ENCODE peak calls at places on chromosomes 4 and X, in four cellular contexts. S is ovary, P is GM10248, W is BE2C. L is an unnamed sample.

GRCh38 chr4:99447079-99447478 is 11.9 kb upstream of the ADH7 start:
- DNase-seq in S (no peak), W (no peak), P (no peak), L (peak; percentile 46)

GRCh38 chrX:153772608-153773217 is 8.1 kb upstream of the SRPK3 start:
- DNase-seq in S (no peak), W (no peak), P (no peak), L (no peak)

GRCh38 chrX:101759000-101759399 is 99.3 kb upstream of the ARMCX2 start:
- DNase-seq in W (peak; percentile 15), S (peak; percentile 13), P (no peak), L (peak; percentile 47)

GRCh38 chr4:67393699-67394281 is 151.5 kb downstream of the CENPC start:
- DNase-seq in W (peak; percentile 28), P (peak; percentile 15), S (no peak), L (peak; percentile 29)

GRCh38 chr4:121336706-121337105 is 44.1 kb downstream of the QRFPR start:
- DNase-seq in P (no peak), W (no peak), S (no peak), L (peak; percentile 7)

GRCh38 chr4:145808021-145808650 is 128.2 kb downstream of the C4orf51 start:
- DNase-seq in W (peak; percentile 69), S (no peak), P (peak; percentile 57), L (peak; percentile 73)

GRCh38 chr4:84905646-84906045 is 60.8 kb downstream of the WDFY3 start:
- DNase-seq in W (no peak), S (no peak), P (no peak), L (no peak)

GRCh38 chrX:41275661-41276609 is 58.0 kb upstream of the DDX3X start:
- DNase-seq in W (peak; percentile 75), S (peak; percentile 76), P (peak; percentile 75), L (peak; percentile 65)

GRCh38 chrX:68332156-68332823 is 101.0 kb downstream of the OPHN1 start:
- DNase-seq in S (no peak), W (no peak), P (no peak), L (no peak)

GRCh38 chr4:166675411-166675810 is 558.9 kb downstream of the SPOCK3 start:
- DNase-seq in W (no peak), S (peak; percentile 12), P (no peak), L (no peak)

GRCh38 chr4:82718067-82718935 is 80.3 kb downstream of the SCD5 start:
- DNase-seq in P (no peak), W (no peak), S (peak; percentile 92), L (no peak)

GRCh38 chrX:132046533-132046932 is 23.4 kb downstream of the STK26 start:
- DNase-seq in S (no peak), W (no peak), P (no peak), L (no peak)

GRCh38 chr4:168708108-168708507 is 211.3 kb downstream of the PALLD start:
- DNase-seq in S (no peak), P (no peak), W (no peak), L (no peak)

GRCh38 chrX:13340182-13340791 is 20.4 kb upstream of the ATXN3L start:
- DNase-seq in S (no peak), W (no peak), P (no peak), L (no peak)

GRCh38 chr4:43567644-43568043 is 675.1 kb downstream of the GRXCR1 start:
- DNase-seq in P (no peak), W (no peak), S (no peak), L (no peak)

GRCh38 chr4:112747035-112747434 is 110.1 kb downstream of the LARP7 start:
- DNase-seq in P (no peak), S (no peak), W (no peak), L (no peak)

GRCh38 chr4:1209821-1210220 is 37.4 kb upstream of the SPON2 start:
- DNase-seq in P (no peak), S (peak; percentile 88), W (peak; percentile 37), L (no peak)

GRCh38 chrX:15129412-15129811 is 140.5 kb downstream of the ASB9 start:
- DNase-seq in P (no peak), S (no peak), W (no peak), L (peak; percentile 12)

GRCh38 chrX:567891-568290 is 62.7 kb upstream of the SHOX start:
- DNase-seq in W (no peak), P (no peak), S (no peak), L (no peak)

GRCh38 chrX:114152130-114152529 is 431.8 kb upstream of the HTR2C start:
- DNase-seq in P (no peak), W (no peak), S (no peak), L (no peak)

GRCh38 chr4:112272292-112272691 is 13.4 kb downstream of the TIFA start:
- DNase-seq in P (no peak), S (no peak), W (no peak), L (no peak)

GRCh38 chrX:135974279-135974856 is 580 bp upstream of the MMGT1 start:
- DNase-seq in P (peak; percentile 84), W (peak; percentile 84), S (peak; percentile 82), L (peak; percentile 64)

GRCh38 chr4:8040607-8041006 is 100.9 kb upstream of the AFAP1 start:
- DNase-seq in P (no peak), W (no peak), S (no peak), L (no peak)

GRCh38 chr4:2935762-2936743 is 27.2 kb downstream of the NOP14 start:
- DNase-seq in P (peak; percentile 43), W (no peak), S (peak; percentile 19), L (peak; percentile 94)

GRCh38 chr4:7444731-7445130 is 10.0 kb upstream of the PSAPL1 start:
- DNase-seq in S (no peak), W (no peak), P (no peak), L (no peak)

GRCh38 chr4:57148831-57149230 is 38.6 kb upstream of the IGFBP7 start:
- DNase-seq in S (no peak), P (no peak), W (no peak), L (no peak)

GRCh38 chr4:111943796-111944203 is 201.5 kb upstream of the FAM241A start:
- DNase-seq in W (peak; percentile 33), S (no peak), P (peak; percentile 57), L (peak; percentile 15)

GRCh38 chr4:146134761-146135160 is 40.8 kb upstream of the LSM6 start:
- DNase-seq in P (no peak), W (no peak), S (no peak), L (no peak)

GRCh38 chr4:166128452-166128851 is 255.4 kb downstream of the TLL1 start:
- DNase-seq in P (no peak), S (no peak), W (no peak), L (no peak)

GRCh38 chrX:67780694-67781109 is 236.9 kb downstream of the AR start:
- DNase-seq in S (peak; percentile 79), P (no peak), W (no peak), L (peak; percentile 9)

GRCh38 chr4:58406762-58407161 is 1296.6 kb upstream of the IGFBP7 start:
- DNase-seq in S (no peak), P (no peak), W (no peak), L (no peak)

GRCh38 chrX:119817130-119817690 is 25.8 kb upstream of the RPL39 start:
- DNase-seq in W (no peak), S (no peak), P (no peak), L (no peak)

GRCh38 chr4:185839204-185839712 is 27.3 kb upstream of the SORBS2 start:
- DNase-seq in W (no peak), S (peak; percentile 44), P (no peak), L (no peak)

GRCh38 chrX:24424948-24425347 is 40.1 kb upstream of the PDK3 start:
- DNase-seq in W (no peak), S (peak; percentile 79), P (no peak), L (no peak)

GRCh38 chr4:42282081-42282901 is 115.0 kb upstream of the SHISA3 start:
- DNase-seq in P (peak; percentile 76), W (peak; percentile 75), S (peak; percentile 46), L (peak; percentile 52)

GRCh38 chrX:107440187-107440586 is 9.3 kb upstream of the FRMPD3 start:
- DNase-seq in P (no peak), S (no peak), W (no peak), L (no peak)

GRCh38 chrX:115940888-115941332 is 229.6 kb upstream of the AGTR2 start:
- DNase-seq in W (peak; percentile 77), P (no peak), S (peak; percentile 85), L (peak; percentile 6)
- TF ChIP-seq CTCF in W (peak; percentile 59), P (peak; percentile 9), S (peak; percentile 52), L (no peak)

GRCh38 chrX:2878563-2878962 is 49.8 kb downstream of the GYG2 start:
- DNase-seq in W (no peak), P (no peak), S (no peak), L (no peak)

GRCh38 chrX:2872937-2873336 is 44.2 kb downstream of the GYG2 start:
- DNase-seq in P (no peak), W (no peak), S (no peak), L (no peak)

GRCh38 chrX:2874222-2875135 is 45.7 kb downstream of the GYG2 start:
- DNase-seq in W (no peak), S (no peak), P (no peak), L (no peak)

GRCh38 chrX:2875136-2875481 is 46.4 kb downstream of the GYG2 start:
- DNase-seq in P (no peak), W (no peak), S (no peak), L (no peak)

GRCh38 chrX:2875798-2876399 is 47.2 kb downstream of the GYG2 start:
- DNase-seq in P (no peak), W (no peak), S (no peak), L (no peak)
- TF ChIP-seq CTCF in P (no peak), W (peak; percentile 19), S (no peak), L (no peak)

GRCh38 chrX:40172169-40172979 is 74.6 kb upstream of the BCOR start:
- DNase-seq in P (peak; percentile 15), S (peak; percentile 78), W (no peak), L (peak; percentile 56)

GRCh38 chrX:40174594-40175415 is 77.0 kb upstream of the BCOR start:
- DNase-seq in W (peak; percentile 79), S (peak; percentile 63), P (no peak), L (peak; percentile 78)

GRCh38 chrX:40175416-40176255 is 77.9 kb upstream of the BCOR start:
- DNase-seq in P (peak; percentile 73), W (peak; percentile 72), S (peak; percentile 77), L (peak; percentile 80)

GRCh38 chrX:40172980-40173661 is 75.4 kb upstream of the BCOR start:
- DNase-seq in P (no peak), S (no peak), W (no peak), L (no peak)

DNA sequence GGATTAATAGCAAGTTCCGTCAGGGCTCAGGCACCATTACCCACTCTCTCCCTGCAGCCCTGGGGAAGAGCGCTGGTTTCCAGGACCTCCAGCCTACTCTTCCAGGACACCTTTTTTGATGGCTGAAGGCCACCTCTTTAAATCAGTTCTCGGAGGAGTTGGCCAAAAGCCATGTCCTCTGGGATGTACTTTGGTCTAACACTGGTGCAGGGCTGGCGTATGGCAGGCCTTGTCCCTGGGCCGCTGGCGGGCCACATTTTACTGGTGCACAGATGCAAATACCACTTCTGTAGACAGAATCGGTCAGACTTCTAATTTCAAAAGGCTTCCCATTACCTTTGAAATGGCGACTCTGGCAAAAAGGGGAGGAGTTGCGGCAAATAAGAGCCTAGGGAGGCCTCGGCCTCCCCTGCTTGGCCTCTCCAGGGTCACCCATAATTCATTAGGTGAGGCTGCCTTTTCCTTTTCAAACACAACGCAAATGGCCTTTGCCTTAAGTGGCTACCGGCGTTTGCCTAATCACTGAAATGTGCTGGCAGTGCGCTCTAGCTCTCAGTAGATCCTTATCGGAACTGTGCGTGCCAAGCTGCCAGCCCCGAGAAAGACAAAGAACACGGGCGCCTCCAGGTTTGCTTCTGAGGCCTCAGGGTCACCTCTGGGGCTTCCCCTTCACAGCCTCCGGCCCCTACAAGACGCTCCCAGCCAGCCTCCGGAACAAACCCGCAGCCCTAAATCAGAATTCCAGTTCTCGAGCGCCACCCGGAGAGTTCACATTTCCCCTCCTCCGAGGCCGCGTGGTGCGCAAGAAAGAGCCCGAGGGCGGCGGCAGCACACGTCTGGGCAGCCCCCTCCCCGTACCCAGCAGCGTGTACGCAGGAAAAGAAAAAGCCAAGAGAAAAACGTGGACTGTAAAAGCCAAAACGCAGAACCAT is 76.2 kb upstream of the BCOR start:
- DNase-seq in P (no peak), S (peak; percentile 64), W (peak; percentile 50), L (peak; percentile 86)
- TF ChIP-seq CTCF in P (no peak), S (no peak), W (no peak), L (no peak)

GRCh38 chr4:109332926-109333464 is 30.5 kb upstream of the COL25A1 start:
- DNase-seq in P (no peak), W (peak; percentile 18), S (no peak), L (peak; percentile 47)
- TF ChIP-seq CTCF in P (peak; percentile 33), W (peak; percentile 39), S (no peak), L (no peak)

L was measured in activated CD8-positive, alpha-beta T cell treated with anti-CD3 and anti-CD28 coated beads for 36 hours.